ENCODE peak calls at places on chromosomes 13 and 19, in four cellular contexts. S is astrocyte of the spinal cord, Z is dorsolateral prefrontal cortex, V is body of pancreas. L is an unnamed sample.

GRCh38 chr19:46840157-46840942 is 10.3 kb downstream of the AP2S1 start:
- DNase-seq in Z (no peak), S (peak), V (peak), L (no peak)

GRCh38 chr13:87671824-87672603 is 843 bp downstream of the SLITRK5 start:
- DNase-seq in Z (no peak), S (peak), V (no peak), L (peak)

GRCh38 chr19:4913996-4914735 is 4.9 kb downstream of the UHRF1 start:
- DNase-seq in V (no peak), S (no peak), Z (no peak), L (no peak)

GRCh38 chr13:107865643-107866006 is 349.7 kb downstream of the LIG4 start:
- DNase-seq in Z (no peak), V (no peak), S (peak), L (no peak)

GRCh38 chr13:41133951-41134350 is 1.3 kb upstream of the KBTBD6 start:
- DNase-seq in S (no peak), Z (no peak), V (no peak), L (no peak)

GRCh38 chr19:4547303-4548237 is 7.7 kb upstream of the LRG1 start:
- DNase-seq in Z (no peak), S (no peak), V (peak), L (no peak)

GRCh38 chr19:5687360-5688198 is 2.5 kb upstream of the RPL36 start:
- DNase-seq in S (no peak), V (no peak), Z (no peak), L (no peak)

GRCh38 chr13:42549555-42549941 is 24.4 kb upstream of the TNFSF11 start:
- DNase-seq in S (no peak), Z (no peak), V (no peak), L (no peak)

GRCh38 chr13:94329754-94330551 is 149.5 kb downstream of the DCT start:
- DNase-seq in S (peak), Z (no peak), V (no peak), L (no peak)

GRCh38 chr19:3768748-3769099 is 3.3 kb downstream of the RAX2 start:
- DNase-seq in S (no peak), Z (no peak), V (no peak), L (no peak)

GRCh38 chr19:53554804-53555203 is 16.9 kb downstream of the ZNF331 start:
- DNase-seq in S (no peak), Z (no peak), V (peak), L (no peak)

GRCh38 chr13:113991191-113991669 is 17.4 kb upstream of the C13orf46 start:
- DNase-seq in Z (no peak), V (peak), S (no peak), L (no peak)

GRCh38 chr19:7968796-7969559 is 25.5 kb upstream of the TIMM44 start:
- DNase-seq in Z (no peak), S (no peak), V (no peak), L (no peak)

GRCh38 chr19:16285769-16286564 is 38.7 kb upstream of the KLF2 start:
- DNase-seq in Z (peak), V (peak), S (peak), L (no peak)

GRCh38 chr19:12885749-12886706 is 973 bp downstream of the KLF1 start:
- DNase-seq in S (no peak), Z (no peak), V (no peak), L (no peak)
- TF ChIP-seq CTCF in S (no peak), Z (no peak), V (no peak), L (no peak)

DNA sequence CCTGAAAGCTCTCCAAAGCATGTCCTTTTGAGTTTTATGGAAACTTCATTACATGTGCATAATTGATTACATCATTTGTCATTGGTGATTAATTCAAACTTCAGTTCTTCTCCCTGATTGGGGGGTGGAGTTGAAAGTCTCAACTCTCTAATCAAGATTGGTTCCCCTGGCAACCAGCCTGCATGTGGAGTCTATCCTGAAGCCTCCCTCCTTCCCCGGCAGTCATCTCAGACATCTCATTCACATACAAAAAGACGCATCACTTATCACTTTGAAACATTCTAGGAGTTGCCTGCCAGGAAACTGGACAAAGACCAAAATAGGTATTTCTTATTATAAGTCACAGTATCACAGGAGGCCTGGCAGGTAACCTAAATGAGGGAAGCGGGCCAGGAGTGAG is 50.5 kb downstream of the TEX26 start:
- DNase-seq in V (no peak), Z (no peak), S (no peak), L (no peak)
- TF ChIP-seq CTCF in V (no peak), Z (no peak), S (no peak), L (no peak)

GRCh38 chr13:43802511-43802910 is 15.7 kb upstream of the ENOX1 start:
- DNase-seq in V (no peak), S (no peak), Z (no peak), L (no peak)

GRCh38 chr13:43805681-43806128 is 18.9 kb upstream of the ENOX1 start:
- DNase-seq in V (no peak), Z (no peak), S (peak), L (no peak)

GRCh38 chr13:43800828-43801227 is 14.1 kb upstream of the ENOX1 start:
- DNase-seq in Z (no peak), V (no peak), S (no peak), L (no peak)

GRCh38 chr13:43805071-43805468 is 18.3 kb upstream of the ENOX1 start:
- DNase-seq in S (peak), Z (peak), V (no peak), L (no peak)

GRCh38 chr13:43804461-43805070 is 17.8 kb upstream of the ENOX1 start:
- DNase-seq in Z (no peak), S (peak), V (peak), L (no peak)
- TF ChIP-seq CTCF in Z (peak), S (peak), V (peak), L (peak)

DNA sequence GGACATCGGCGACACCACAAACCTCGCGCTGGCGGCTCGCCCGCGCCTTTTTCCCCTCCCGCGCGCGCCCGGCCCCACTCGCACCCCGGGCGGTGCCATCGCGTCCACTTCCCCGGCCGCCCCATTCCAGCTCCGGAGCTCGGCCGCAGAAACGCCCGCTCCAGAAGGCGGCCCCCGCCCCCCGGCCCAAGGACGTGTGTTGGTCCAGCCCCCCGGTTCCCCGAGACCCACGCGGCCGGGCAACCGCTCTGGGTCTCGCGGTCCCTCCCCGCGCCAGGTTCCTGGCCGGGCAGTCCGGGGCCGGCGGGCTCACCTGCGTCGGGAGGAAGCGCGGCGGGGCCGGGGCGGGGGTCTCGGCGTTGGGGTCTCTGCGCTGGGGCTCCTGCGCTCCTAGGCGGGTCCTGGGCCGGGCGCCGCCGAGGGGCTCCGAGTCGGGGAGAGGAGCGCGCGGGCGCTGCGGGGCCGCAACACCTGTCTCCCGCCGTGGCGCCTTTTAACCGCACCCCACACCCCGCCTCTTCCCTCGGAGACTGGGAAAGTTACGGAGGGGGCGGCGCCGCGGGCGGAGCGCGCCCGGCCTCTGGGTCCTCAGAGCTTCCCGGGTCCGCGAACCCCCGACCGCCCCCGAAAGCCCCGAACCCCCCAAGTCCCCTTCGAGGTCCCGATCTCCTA is at the start of gene GJB2:
- DNase-seq in S (no peak), V (peak), Z (no peak), L (no peak)
- TF ChIP-seq CTCF in S (no peak), V (no peak), Z (no peak), L (no peak)

DNA sequence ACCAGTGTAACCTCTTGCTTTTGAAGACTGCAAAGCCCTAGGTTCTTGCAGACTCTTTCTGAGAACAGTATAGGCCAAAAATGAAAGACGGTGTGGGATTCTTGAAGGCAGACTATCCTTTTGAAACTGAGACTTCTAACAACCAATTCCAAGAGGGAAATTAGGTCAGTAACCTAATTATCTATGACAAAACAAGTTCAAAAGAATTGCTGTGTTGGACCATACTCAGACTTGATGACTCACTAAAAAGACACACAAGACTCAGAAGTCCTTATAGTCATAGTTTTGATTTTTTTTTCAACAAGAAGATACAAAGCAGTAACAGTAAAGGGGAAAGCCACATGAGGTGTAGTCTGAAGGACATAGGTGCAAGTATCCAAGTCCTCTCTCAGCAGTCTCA is 624.0 kb upstream of the GPC6 start:
- DNase-seq in V (no peak), Z (no peak), S (peak), L (no peak)
- TF ChIP-seq CTCF in V (no peak), Z (no peak), S (no peak), L (no peak)

GRCh38 chr19:13425151-13425550 is 81.1 kb downstream of the CACNA1A start:
- DNase-seq in V (no peak), Z (no peak), S (no peak), L (no peak)

GRCh38 chr19:13427273-13428051 is 78.8 kb downstream of the CACNA1A start:
- DNase-seq in V (no peak), Z (no peak), S (no peak), L (no peak)

GRCh38 chr19:13429563-13429962 is 76.7 kb downstream of the CACNA1A start:
- DNase-seq in Z (no peak), V (no peak), S (no peak), L (no peak)

GRCh38 chr19:13430790-13431582 is 75.3 kb downstream of the CACNA1A start:
- DNase-seq in S (peak), V (peak), Z (peak), L (no peak)

DNA sequence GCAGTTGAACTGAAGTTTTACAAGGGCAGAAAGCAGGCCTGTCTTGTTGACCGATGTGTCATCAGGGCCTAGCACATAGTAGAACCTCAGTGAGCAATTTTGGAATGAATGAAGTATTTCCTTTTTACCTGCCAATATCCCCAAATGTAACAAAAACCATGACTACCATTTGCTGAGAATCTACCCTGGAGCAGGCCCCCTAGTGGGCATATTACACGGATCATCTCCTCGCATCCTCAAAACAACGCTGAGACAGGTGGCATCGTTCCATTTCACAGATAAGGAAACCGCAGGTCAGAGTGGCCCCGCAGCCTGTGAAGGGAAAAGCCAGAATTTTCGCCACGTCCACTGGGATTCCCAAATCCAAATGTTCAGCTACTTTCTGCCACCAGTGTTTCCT is 77.9 kb downstream of the CACNA1A start:
- DNase-seq in S (no peak), Z (no peak), V (peak), L (no peak)
- TF ChIP-seq CTCF in S (peak), Z (peak), V (peak), L (peak)

L was measured in mesothelial cell of epicardium.